ENCODE peak calls at places on chromosomes 5 and 9, in eight cellular contexts. R, P, B, Y, F, Z, H and S are unnamed samples.

GRCh38 chr9:36893148-36893547 is 140.9 kb downstream of the PAX5 start:
- DNase-seq in R (no peak), P (no peak), B (no peak), Y (no peak), F (no peak), Z (peak; percentile 31), H (no peak), S (no peak)

GRCh38 chr9:104090578-104090977 is 3.5 kb upstream of the SMC2 start:
- DNase-seq in R (no peak), P (no peak), B (no peak), Y (no peak), F (no peak), Z (no peak), H (no peak), S (no peak)

GRCh38 chr5:33336911-33337620 is 103.7 kb upstream of the TARS1 start:
- DNase-seq in R (no peak), P (no peak), B (no peak), Y (no peak), F (no peak), Z (no peak), H (no peak), S (no peak)

GRCh38 chr9:90906316-90907055 is 104.9 kb downstream of the SYK start:
- DNase-seq in R (no peak), P (no peak), B (no peak), Y (no peak), F (no peak), Z (no peak), H (no peak), S (no peak)

GRCh38 chr9:89687216-89687615 is 82.4 kb downstream of the GADD45G start:
- DNase-seq in R (no peak), P (no peak), B (no peak), Y (peak; percentile 52), F (no peak), Z (no peak), H (no peak), S (no peak)

GRCh38 chr5:61525573-61526142 is 193.6 kb downstream of the ZSWIM6 start:
- DNase-seq in R (no peak), P (no peak), B (peak; percentile 33), Y (peak; percentile 69), F (no peak), Z (no peak), H (no peak), S (no peak)

GRCh38 chr9:138044485-138045383 is 167.2 kb downstream of the CACNA1B start:
- DNase-seq in R (no peak), P (peak; percentile 56), B (no peak), Y (no peak), F (no peak), Z (peak; percentile 39), H (no peak), S (no peak)

GRCh38 chr9:16321461-16322119 is 548.9 kb downstream of the BNC2 start:
- DNase-seq in R (no peak), P (no peak), B (peak; percentile 69), Y (no peak), F (peak; percentile 46), Z (no peak), H (peak; percentile 63), S (no peak)

GRCh38 chr9:2597483-2597882 is 24.1 kb upstream of the VLDLR start:
- DNase-seq in R (no peak), P (no peak), B (no peak), Y (peak; percentile 5), F (no peak), Z (no peak), H (peak; percentile 8), S (no peak)

GRCh38 chr9:115649991-115650472 is 503.6 kb upstream of the PAPPA start:
- DNase-seq in R (no peak), P (no peak), B (no peak), Y (no peak), F (peak; percentile 86), Z (peak; percentile 67), H (peak; percentile 79), S (no peak)